ENCODE peak calls at places on chromosomes 13 and 19, in five cellular contexts. Y is GM23248, B is thyroid gland, Z is H9, K is pancreas. P is an unnamed sample.

GRCh38 chr13:100875392-100876043 is 200.9 kb upstream of the TMTC4 start:
- DNase-seq in Y (peak; percentile 90), B (no peak), Z (no peak), K (no peak), P (no peak)

GRCh38 chr13:54185785-54186184 is 1157.2 kb downstream of the OLFM4 start:
- DNase-seq in Y (no peak), B (peak; percentile 1), Z (peak; percentile 59), K (no peak), P (no peak)

GRCh38 chr19:2479556-2480194 is 3.7 kb downstream of the GADD45B start:
- DNase-seq in Y (peak; percentile 53), B (no peak), Z (no peak), K (no peak), P (no peak)

GRCh38 chr13:98576215-98576945 is 527 bp downstream of the STK24 start:
- DNase-seq in Y (peak; percentile 67), B (peak; percentile 75), Z (no peak), K (peak; percentile 66), P (peak; percentile 67)

GRCh38 chr19:47155141-47155540 is 24.5 kb downstream of the SAE1 start:
- DNase-seq in Y (peak; percentile 12), B (no peak), Z (no peak), K (no peak), P (peak; percentile 43)

GRCh38 chr19:8840708-8841107 is 8.5 kb downstream of the MBD3L1 start:
- DNase-seq in Y (no peak), B (no peak), Z (no peak), K (no peak), P (no peak)

GRCh38 chr13:33637978-33638743 is 179.8 kb upstream of the RFC3 start:
- DNase-seq in Y (peak; percentile 92), B (no peak), Z (no peak), K (no peak), P (no peak)

GRCh38 chr13:64075543-64076271 is 2660.1 kb upstream of the PCDH20 start:
- DNase-seq in Y (no peak), B (no peak), Z (no peak), K (no peak), P (no peak)

GRCh38 chr19:42132030-42132628 is at the start of gene POU2F2:
- DNase-seq in Y (no peak), B (peak; percentile 20), Z (peak; percentile 60), K (peak; percentile 57), P (peak; percentile 55)

GRCh38 chr19:41355035-41355434 is 1.3 kb upstream of the TGFB1 start:
- DNase-seq in Y (no peak), B (no peak), Z (no peak), K (no peak), P (no peak)

GRCh38 chr19:4051175-4052101 is 15.3 kb downstream of the ZBTB7A start:
- DNase-seq in Y (peak; percentile 94), B (no peak), Z (no peak), K (no peak), P (peak; percentile 33)

GRCh38 chr19:4988770-4989251 is 19.9 kb downstream of the KDM4B start:
- DNase-seq in Y (peak; percentile 97), B (peak; percentile 86), Z (no peak), K (no peak), P (no peak)

GRCh38 chr13:24502567-24503375 is 9.8 kb downstream of the PARP4 start:
- DNase-seq in Y (peak; percentile 83), B (peak; percentile 50), Z (no peak), K (no peak), P (peak; percentile 53)

GRCh38 chr13:67137044-67137735 is 92.9 kb downstream of the PCDH9 start:
- DNase-seq in Y (no peak), B (no peak), Z (no peak), K (no peak), P (no peak)

GRCh38 chr19:47094557-47095517 is 18.7 kb downstream of the ZC3H4 start:
- DNase-seq in Y (peak; percentile 13), B (peak; percentile 62), Z (no peak), K (peak; percentile 59), P (peak; percentile 61)

GRCh38 chr19:48469056-48469881 is at the start of gene CYTH2:
- DNase-seq in Y (peak; percentile 100), B (peak; percentile 100), Z (peak; percentile 100), K (peak; percentile 99), P (peak; percentile 100)

GRCh38 chr19:42407816-42408175 is 17.7 kb upstream of the CNFN start:
- DNase-seq in Y (no peak), B (no peak), Z (no peak), K (no peak), P (no peak)

GRCh38 chr19:13020002-13020414 is 24.7 kb downstream of the NFIX start:
- DNase-seq in Y (peak; percentile 73), B (no peak), Z (peak; percentile 88), K (no peak), P (no peak)

GRCh38 chr19:13017306-13018036 is 22.2 kb downstream of the NFIX start:
- DNase-seq in Y (peak; percentile 58), B (no peak), Z (peak; percentile 54), K (no peak), P (no peak)

GRCh38 chr19:13018037-13018914 is 23.0 kb downstream of the NFIX start:
- DNase-seq in Y (peak; percentile 77), B (peak; percentile 78), Z (peak; percentile 55), K (no peak), P (no peak)

GRCh38 chr19:13016628-13017305 is 21.5 kb downstream of the NFIX start:
- DNase-seq in Y (peak; percentile 66), B (no peak), Z (no peak), K (no peak), P (no peak)

DNA sequence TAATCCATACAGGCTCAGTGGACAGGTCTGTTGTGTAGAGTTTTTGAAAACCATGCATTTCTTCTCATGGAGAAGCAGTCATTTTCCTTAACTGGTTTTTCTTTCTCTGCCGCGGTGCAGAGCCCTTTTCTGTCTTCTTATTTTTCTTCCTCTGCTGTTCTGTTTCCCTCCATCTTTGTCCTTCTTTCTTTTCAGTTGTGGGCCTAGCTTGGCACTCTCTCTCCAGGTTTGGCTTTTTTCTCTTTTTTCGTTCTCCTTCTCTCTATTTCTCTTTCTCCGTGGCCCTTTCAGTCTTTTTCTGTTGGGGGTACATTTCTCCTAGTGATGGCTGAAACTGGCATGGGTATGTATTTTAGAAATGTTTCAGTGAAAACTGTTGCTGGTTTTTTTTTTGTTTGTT is 24.1 kb downstream of the NFIX start:
- DNase-seq in Y (no peak), B (no peak), Z (no peak), K (no peak), P (no peak)
- H3K27ac ChIP-seq in Y (peak overlapping the region; percentile 99), B (peak overlapping the region; percentile 87), Z (no peak overlapping the region), K (peak overlapping the region; percentile 12), P (peak overlapping the region; percentile 60)

GRCh38 chr19:37989855-37990254 is 82.8 kb downstream of the SIPA1L3 start:
- DNase-seq in Y (no peak), B (no peak), Z (peak; percentile 71), K (no peak), P (no peak)

GRCh38 chr19:37987356-37988332 is 80.6 kb downstream of the SIPA1L3 start:
- DNase-seq in Y (no peak), B (no peak), Z (peak; percentile 66), K (no peak), P (peak; percentile 68)

GRCh38 chr19:37990362-37990761 is 83.4 kb downstream of the SIPA1L3 start:
- DNase-seq in Y (no peak), B (no peak), Z (peak; percentile 55), K (no peak), P (no peak)

GRCh38 chr19:37991176-37991835 is 84.3 kb downstream of the SIPA1L3 start:
- DNase-seq in Y (no peak), B (no peak), Z (no peak), K (no peak), P (no peak)

DNA sequence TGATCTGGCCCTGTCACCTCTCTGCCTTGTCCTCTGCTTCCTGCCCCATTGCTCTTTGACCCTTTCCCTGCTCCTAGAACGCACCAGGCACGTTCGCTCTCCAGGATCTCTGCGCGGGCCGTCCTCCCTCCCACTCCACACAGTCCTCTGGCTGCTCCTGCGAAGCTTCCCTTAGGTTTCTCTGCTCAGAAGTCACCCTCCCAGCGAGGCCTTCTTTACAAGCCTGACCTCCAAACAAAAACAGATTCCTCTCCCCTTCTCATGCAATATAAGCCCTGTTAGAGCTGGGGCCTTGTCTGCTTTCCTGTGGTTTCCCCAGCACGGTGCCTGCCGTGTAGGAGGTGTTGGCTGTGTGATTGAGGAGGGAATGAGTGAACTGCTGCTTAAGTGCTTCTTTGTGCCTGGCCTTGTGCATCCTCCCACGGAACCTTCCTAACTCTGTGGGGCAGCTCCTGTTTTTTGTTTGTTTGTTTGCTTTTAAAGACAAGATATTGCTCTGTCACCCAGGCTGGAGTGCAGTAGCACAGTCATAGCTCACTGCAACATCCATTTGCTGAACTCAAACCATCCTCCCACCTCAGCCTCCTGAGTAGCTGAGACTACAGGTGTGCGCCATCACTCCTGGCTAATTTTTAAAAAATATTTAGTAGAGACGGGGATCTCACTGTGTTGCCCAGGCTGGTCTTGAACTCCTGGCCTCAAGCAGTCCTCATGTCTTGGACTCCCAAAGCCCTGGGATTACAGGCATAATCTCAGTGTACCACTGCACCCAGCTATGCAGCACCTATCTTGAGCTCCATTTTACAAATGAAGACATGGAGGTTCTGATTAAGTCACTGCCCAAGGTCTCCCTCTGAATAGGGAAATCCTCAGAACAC is 82.0 kb downstream of the SIPA1L3 start:
- DNase-seq in Y (no peak), B (no peak), Z (peak; percentile 65), K (no peak), P (no peak)
- H3K27ac ChIP-seq in Y (no peak overlapping the region), B (no peak overlapping the region), Z (peak overlapping the region; percentile 26), K (no peak overlapping the region), P (no peak overlapping the region)

GRCh38 chr13:30971575-30971974 is 39.1 kb downstream of the TEX26 start:
- DNase-seq in Y (peak; percentile 65), B (no peak), Z (no peak), K (no peak), P (no peak)
- H3K27ac ChIP-seq in Y (peak overlapping the region; percentile 14), B (no peak overlapping the region), Z (no peak overlapping the region), K (no peak overlapping the region), P (no peak overlapping the region)

GRCh38 chr19:311813-312261 is 20.6 kb upstream of the PLPP2 start:
- DNase-seq in Y (no peak), B (no peak), Z (no peak), K (no peak), P (no peak)

GRCh38 chr19:308471-309205 is 17.4 kb upstream of the PLPP2 start:
- DNase-seq in Y (no peak), B (no peak), Z (no peak), K (no peak), P (no peak)

GRCh38 chr19:310141-310651 is 19.0 kb upstream of the PLPP2 start:
- DNase-seq in Y (no peak), B (no peak), Z (no peak), K (no peak), P (no peak)

GRCh38 chr19:309206-309565 is 18.0 kb upstream of the PLPP2 start:
- DNase-seq in Y (no peak), B (no peak), Z (no peak), K (no peak), P (no peak)

DNA sequence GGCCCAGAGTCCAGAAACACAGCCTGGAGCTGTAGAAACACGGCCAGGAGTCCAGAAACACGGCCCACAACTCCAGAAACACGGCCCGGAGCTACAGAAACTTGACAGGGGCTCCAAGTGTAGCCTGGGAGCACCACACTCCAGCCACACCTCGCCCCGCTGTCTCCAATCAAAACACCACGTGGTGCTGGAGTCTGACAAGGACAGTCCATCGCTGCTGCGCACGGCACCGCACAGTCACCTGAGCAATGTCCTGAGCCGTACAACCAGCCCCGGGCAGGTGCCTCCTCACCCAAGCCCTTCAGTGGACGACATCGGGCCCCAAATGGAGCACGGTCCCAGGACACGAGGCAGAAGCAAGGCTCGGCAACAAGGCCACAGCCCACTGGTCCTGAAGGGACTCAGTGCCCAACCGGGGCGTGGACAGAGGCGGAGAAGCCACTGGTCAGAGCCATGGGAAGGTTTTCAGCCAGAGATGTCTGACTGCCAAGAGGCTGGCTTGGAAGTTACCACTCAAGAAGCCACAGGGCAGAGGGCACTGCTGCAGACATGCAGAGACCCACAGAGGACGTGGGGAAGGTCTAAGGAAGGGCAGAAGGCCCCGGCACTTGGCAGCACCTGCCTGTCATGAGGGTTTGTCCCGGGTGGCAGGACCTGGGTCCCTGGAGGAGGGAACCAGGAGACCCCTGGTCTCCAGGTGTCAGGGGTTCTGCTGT is 19.7 kb upstream of the PLPP2 start:
- DNase-seq in Y (no peak), B (no peak), Z (no peak), K (no peak), P (no peak)
- H3K27ac ChIP-seq in Y (no peak overlapping the region), B (no peak overlapping the region), Z (no peak overlapping the region), K (no peak overlapping the region), P (no peak overlapping the region)